ENCODE peak calls at places on chromosomes 16 and 17, in eight cellular contexts. V is body of pancreas, A is endodermal cell, E is heart left ventricle, O is heart right ventricle, I is GM12865, K is PC-3, D is prostate gland. L is an unnamed sample.

GRCh38 chr16:88561485-88562369 is 8.5 kb upstream of the ZC3H18 start:
- DNase-seq in V (peak), A (peak), E (peak), O (peak), I (peak), K (peak), D (peak), L (peak)

GRCh38 chr16:34054137-34054536 is 594.7 kb downstream of the TP53TG3F start:
- DNase-seq in V (no peak), A (no peak), E (no peak), O (no peak), I (no peak), K (no peak), D (no peak), L (no peak)

GRCh38 chr17:79574108-79574507 is 36.7 kb downstream of the RBFOX3 start:
- DNase-seq in V (no peak), A (no peak), E (no peak), O (no peak), I (no peak), K (peak), D (no peak), L (no peak)

GRCh38 chr17:72662827-72663190 is 429.7 kb downstream of the SLC39A11 start:
- DNase-seq in V (no peak), A (no peak), E (no peak), O (no peak), I (no peak), K (no peak), D (no peak), L (no peak)

GRCh38 chr17:31355935-31356334 is 34.5 kb upstream of the EVI2A start:
- DNase-seq in V (no peak), A (no peak), E (no peak), O (no peak), I (no peak), K (no peak), D (no peak), L (no peak)

GRCh38 chr16:30005341-30006094 is 5.3 kb downstream of the DOC2A start:
- DNase-seq in V (peak), A (peak), E (no peak), O (no peak), I (peak), K (peak), D (no peak), L (peak)

GRCh38 chr16:28974007-28974436 is 556 bp upstream of the SPNS1 start:
- DNase-seq in V (peak), A (peak), E (peak), O (peak), I (peak), K (peak), D (no peak), L (peak)

GRCh38 chr17:43612515-43612914 is 49.2 kb downstream of the MEOX1 start:
- DNase-seq in V (no peak), A (no peak), E (no peak), O (no peak), I (no peak), K (no peak), D (no peak), L (no peak)

GRCh38 chr17:16379654-16380053 is 1.2 kb upstream of the UBB start:
- DNase-seq in V (no peak), A (peak), E (no peak), O (no peak), I (no peak), K (no peak), D (no peak), L (no peak)

GRCh38 chr16:25148568-25149215 is 37.1 kb downstream of the LCMT1 start:
- DNase-seq in V (no peak), A (peak), E (no peak), O (no peak), I (no peak), K (no peak), D (no peak), L (no peak)

GRCh38 chr16:61820398-61820797 is 215.8 kb downstream of the CDH8 start:
- DNase-seq in V (no peak), A (no peak), E (no peak), O (no peak), I (no peak), K (peak), D (no peak), L (no peak)

GRCh38 chr16:69830534-69831211 is 68.5 kb downstream of the WWP2 start:
- DNase-seq in V (no peak), A (no peak), E (no peak), O (no peak), I (no peak), K (no peak), D (no peak), L (no peak)

GRCh38 chr16:76265434-76266045 is 11.7 kb upstream of the CNTNAP4 start:
- DNase-seq in V (peak), A (peak), E (no peak), O (no peak), I (peak), K (peak), D (no peak), L (peak)

GRCh38 chr16:67155305-67156145 is 4.2 kb downstream of the TRADD start:
- DNase-seq in V (peak), A (peak), E (peak), O (peak), I (peak), K (peak), D (peak), L (peak)

GRCh38 chr17:77616243-77616731 is 342.2 kb upstream of the TNRC6C start:
- DNase-seq in V (no peak), A (peak), E (no peak), O (no peak), I (no peak), K (peak), D (no peak), L (peak)

GRCh38 chr17:56679148-56679766 is 85.8 kb downstream of the NOG start:
- DNase-seq in V (no peak), A (peak), E (no peak), O (no peak), I (no peak), K (peak), D (no peak), L (peak)

GRCh38 chr17:27651411-27652345 is 20.7 kb downstream of the LGALS9 start:
- DNase-seq in V (peak), A (peak), E (peak), O (peak), I (peak), K (peak), D (peak), L (peak)

GRCh38 chr17:7502987-7503386 is 18.8 kb downstream of the POLR2A start:
- DNase-seq in V (no peak), A (peak), E (no peak), O (no peak), I (no peak), K (no peak), D (no peak), L (no peak)
- TF ChIP-seq CTCF in V (peak), A (peak), E (no peak), O (no peak), I (peak), K (peak), D (no peak), L (peak)

GRCh38 chr16:86514656-86515376 is 4.5 kb downstream of the FOXF1 start:
- DNase-seq in V (no peak), A (no peak), E (no peak), O (no peak), I (no peak), K (no peak), D (no peak), L (no peak)

GRCh38 chr16:86511317-86512161 is 1.2 kb downstream of the FOXF1 start:
- DNase-seq in V (no peak), A (peak), E (no peak), O (no peak), I (no peak), K (no peak), D (no peak), L (no peak)

GRCh38 chr16:86513471-86514277 is 3.3 kb downstream of the FOXF1 start:
- DNase-seq in V (no peak), A (no peak), E (no peak), O (no peak), I (no peak), K (no peak), D (no peak), L (no peak)

GRCh38 chr16:86512301-86512859 is 2.1 kb downstream of the FOXF1 start:
- DNase-seq in V (no peak), A (peak), E (no peak), O (no peak), I (no peak), K (no peak), D (no peak), L (no peak)

GRCh38 chr16:86512860-86513470 is 2.6 kb downstream of the FOXF1 start:
- DNase-seq in V (no peak), A (peak), E (no peak), O (no peak), I (no peak), K (no peak), D (no peak), L (no peak)
- H3K4me3 ChIP-seq in V (no peak), A (no peak), E (no peak), O (no peak), I (no peak), K (no peak), D (peak), L (no peak)

DNA sequence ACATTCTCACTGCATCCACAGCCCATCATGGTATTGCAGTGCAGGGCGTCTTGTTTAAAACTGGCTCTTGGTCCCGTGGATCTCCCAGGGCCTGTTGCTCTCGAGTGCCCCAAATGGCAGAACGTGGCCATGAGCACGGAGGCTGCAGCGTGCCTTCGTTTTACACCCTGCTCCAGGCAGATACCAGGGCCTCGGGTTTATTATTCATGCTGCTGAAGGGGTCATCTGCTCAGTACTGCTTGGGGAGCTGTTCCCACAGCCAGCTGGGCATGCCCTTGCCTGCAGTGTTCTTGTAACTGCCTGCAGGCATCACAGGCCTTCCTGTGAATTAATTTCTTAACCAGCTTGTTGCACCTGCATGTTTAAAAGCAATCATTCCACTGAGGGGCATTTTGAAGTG is 129.7 kb upstream of the CHMP6 start:
- DNase-seq in V (no peak), A (peak), E (peak), O (no peak), I (no peak), K (no peak), D (peak), L (peak)
- TF ChIP-seq CTCF in V (no peak), A (peak), E (no peak), O (peak), I (no peak), K (no peak), D (no peak), L (peak)

DNA sequence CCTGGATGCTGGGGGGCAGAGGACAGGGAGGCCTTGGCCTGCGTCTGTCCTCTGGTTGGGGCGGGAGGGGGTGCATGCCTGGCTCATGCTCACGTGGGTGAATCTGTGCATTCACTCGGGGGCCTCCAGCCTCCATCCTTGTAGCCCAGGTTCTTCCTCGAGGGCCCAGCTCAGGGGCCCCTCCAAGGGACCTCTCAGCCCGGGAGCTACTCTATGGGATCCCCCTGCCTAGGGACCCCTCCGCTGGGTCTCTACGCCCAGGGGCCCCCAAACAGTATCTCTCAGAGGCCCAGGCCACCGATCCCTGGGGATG is 19.7 kb upstream of the C1QL1 start:
- DNase-seq in V (no peak), A (no peak), E (no peak), O (no peak), I (no peak), K (no peak), D (no peak), L (no peak)
- H3K4me3 ChIP-seq in V (no peak), A (no peak), E (no peak), O (no peak), I (no peak), K (no peak), D (no peak), L (no peak)

DNA sequence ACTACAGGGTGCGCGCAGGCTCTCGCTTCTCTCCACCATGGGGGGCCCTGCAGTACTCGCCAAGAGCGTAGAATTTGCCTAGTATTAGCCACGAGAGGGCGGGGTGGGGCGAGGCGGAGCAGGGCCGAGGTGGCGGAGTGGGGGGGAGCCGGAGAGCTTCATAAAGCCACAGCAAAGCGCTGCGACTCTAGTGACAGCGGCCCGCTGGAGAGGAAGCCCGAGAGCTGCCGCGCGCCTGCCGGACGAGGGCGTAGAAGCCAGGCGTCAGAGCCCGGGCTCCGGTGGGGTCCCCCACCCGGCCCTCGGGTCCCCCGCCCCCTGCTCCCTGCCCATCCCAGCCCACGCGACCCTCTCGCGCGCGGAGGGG is at the start of gene TBX21:
- DNase-seq in V (peak), A (peak), E (peak), O (peak), I (peak), K (no peak), D (peak), L (peak)
- TF ChIP-seq CTCF in V (no peak), A (peak), E (peak), O (peak), I (peak), K (no peak), D (no peak), L (no peak)

GRCh38 chr17:68346448-68346847 is 55.2 kb downstream of the ARSG start:
- DNase-seq in V (no peak), A (no peak), E (peak), O (peak), I (peak), K (no peak), D (no peak), L (no peak)
- H3K4me3 ChIP-seq in V (no peak), A (no peak), E (peak), O (no peak), I (no peak), K (no peak), D (no peak), L (no peak)

GRCh38 chr17:55177159-55177913 is 87.4 kb upstream of the HLF start:
- DNase-seq in V (no peak), A (peak), E (no peak), O (no peak), I (peak), K (peak), D (no peak), L (peak)
- TF ChIP-seq CTCF in V (no peak), A (peak), E (no peak), O (no peak), I (no peak), K (peak), D (no peak), L (peak)

GRCh38 chr16:27267037-27267677 is 1.4 kb downstream of the NSMCE1 start:
- DNase-seq in V (no peak), A (peak), E (no peak), O (no peak), I (peak), K (no peak), D (no peak), L (no peak)
- H3K4me3 ChIP-seq in V (no peak), A (no peak), E (no peak), O (no peak), I (no peak), K (peak), D (no peak), L (no peak)

GRCh38 chr17:82915010-82915696 is 75.3 kb upstream of the ZNF750 start:
- DNase-seq in V (no peak), A (no peak), E (no peak), O (no peak), I (peak), K (no peak), D (no peak), L (no peak)
- TF ChIP-seq CTCF in V (no peak), A (peak), E (no peak), O (no peak), I (no peak), K (peak), D (no peak), L (no peak)

DNA sequence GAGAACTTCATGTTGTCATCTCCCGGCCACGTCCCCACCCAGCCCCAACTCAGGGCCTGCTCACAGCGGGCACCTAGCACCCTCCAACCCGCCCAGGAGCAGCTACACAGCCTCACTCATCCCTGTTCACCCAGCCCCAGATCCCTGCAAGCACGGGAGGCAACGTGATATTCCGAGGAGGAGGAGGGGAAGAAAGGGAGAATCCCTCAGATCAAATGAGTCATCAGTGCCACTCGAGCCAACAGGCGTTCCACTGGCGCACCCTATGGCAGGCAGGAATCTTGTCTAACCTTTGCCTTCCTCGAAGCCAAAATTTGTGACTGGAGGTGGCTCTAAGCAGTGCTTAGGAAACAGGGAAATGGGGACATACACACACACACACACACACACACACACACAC is 14.0 kb upstream of the NUBP1 start:
- DNase-seq in V (no peak), A (no peak), E (no peak), O (no peak), I (no peak), K (peak), D (peak), L (peak)
- H3K4me3 ChIP-seq in V (no peak), A (no peak), E (no peak), O (no peak), I (no peak), K (peak), D (no peak), L (no peak)

L was measured in epithelial cell of esophagus.